ENCODE peak calls at places on chromosomes 12 and 14, in seven cellular contexts. I is PC-3, E is left ventricle myocardium inferior, Q is fibroblast of lung, A is mesendoderm, J is MG63, S is AG04450. Z is an unnamed sample.

GRCh38 chr12:69527506-69528272 is 57.5 kb downstream of the FRS2 start:
- DNase-seq in I (peak), E (no peak), Q (peak), A (no peak), J (peak), S (peak), Z (peak)

GRCh38 chr12:6489449-6489848 is 3.6 kb downstream of the MRPL51 start:
- DNase-seq in I (no peak), E (no peak), Q (no peak), A (no peak), J (no peak), S (no peak), Z (no peak)

GRCh38 chr14:69398053-69398817 is at the start of the genes ERH and SLC39A9:
- DNase-seq in I (peak), E (peak), Q (peak), A (peak), J (peak), S (peak), Z (peak)

GRCh38 chr12:89707623-89707991 is 1.0 kb downstream of the ATP2B1 start:
- DNase-seq in I (no peak), E (peak), Q (no peak), A (peak), J (peak), S (no peak), Z (no peak)

GRCh38 chr14:98466807-98467206 is 805.2 kb downstream of the BCL11B start:
- DNase-seq in I (no peak), E (no peak), Q (peak), A (no peak), J (peak), S (no peak), Z (no peak)

GRCh38 chr12:188910-189621 is 24.9 kb downstream of the SLC6A12 start:
- DNase-seq in I (peak), E (peak), Q (peak), A (peak), J (peak), S (peak), Z (no peak)

GRCh38 chr12:14395059-14395778 is 29.7 kb downstream of the ATF7IP start:
- DNase-seq in I (no peak), E (no peak), Q (no peak), A (no peak), J (no peak), S (no peak), Z (no peak)

GRCh38 chr14:94697773-94698556 is 71.9 kb downstream of the GSC start:
- DNase-seq in I (no peak), E (no peak), Q (peak), A (no peak), J (no peak), S (no peak), Z (no peak)

GRCh38 chr12:132186857-132187620 is 42.8 kb downstream of the NOC4L start:
- DNase-seq in I (peak), E (no peak), Q (no peak), A (no peak), J (no peak), S (no peak), Z (no peak)

DNA sequence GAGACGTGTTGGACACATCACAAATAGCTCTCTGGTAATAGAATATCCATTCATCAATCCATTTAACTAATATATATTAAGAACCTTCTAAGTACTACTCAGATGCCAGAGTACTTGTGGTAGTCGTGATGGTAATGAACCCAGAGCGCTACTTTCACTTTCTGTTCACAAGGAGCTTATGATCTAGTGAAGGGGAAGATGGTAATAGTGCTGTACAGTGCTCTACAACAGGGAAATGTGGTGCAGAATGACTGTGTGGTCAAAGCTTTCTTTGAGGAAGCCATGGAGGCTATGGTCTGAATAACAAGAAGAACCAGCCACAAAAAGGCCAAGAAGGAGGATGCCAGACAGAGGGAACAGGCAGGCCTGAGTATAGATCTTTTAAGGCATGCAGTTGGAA is 212.0 kb downstream of the PTPRO start:
- DNase-seq in I (no peak), E (no peak), Q (peak), A (no peak), J (no peak), S (no peak), Z (no peak)
- H3K4me3 ChIP-seq in I (no peak), E (no peak), Q (no peak), A (no peak), J (no peak), S (no peak), Z (no peak)

DNA sequence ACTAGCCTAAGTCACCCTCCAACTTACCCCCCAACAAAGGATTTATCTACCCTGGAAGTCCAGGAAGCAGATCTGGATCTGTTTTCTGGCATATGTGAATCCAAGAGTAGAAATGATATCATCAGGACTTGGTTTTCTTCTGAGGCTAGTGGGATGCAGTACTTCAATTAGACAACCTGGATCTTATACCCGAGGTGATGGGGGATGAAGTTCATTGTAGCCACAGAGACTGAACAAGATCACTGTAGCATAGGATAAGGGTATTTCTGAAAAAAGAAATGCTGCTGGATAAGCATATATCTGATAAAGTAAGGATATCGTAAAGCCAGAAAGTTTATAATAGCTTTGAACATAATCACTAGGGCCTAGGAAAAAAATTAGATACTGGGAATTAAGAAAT is 174.4 kb downstream of the FOXA1 start:
- DNase-seq in I (no peak), E (no peak), Q (no peak), A (no peak), J (no peak), S (no peak), Z (no peak)
- H3K4me3 ChIP-seq in I (peak), E (no peak), Q (no peak), A (no peak), J (no peak), S (no peak), Z (no peak)

DNA sequence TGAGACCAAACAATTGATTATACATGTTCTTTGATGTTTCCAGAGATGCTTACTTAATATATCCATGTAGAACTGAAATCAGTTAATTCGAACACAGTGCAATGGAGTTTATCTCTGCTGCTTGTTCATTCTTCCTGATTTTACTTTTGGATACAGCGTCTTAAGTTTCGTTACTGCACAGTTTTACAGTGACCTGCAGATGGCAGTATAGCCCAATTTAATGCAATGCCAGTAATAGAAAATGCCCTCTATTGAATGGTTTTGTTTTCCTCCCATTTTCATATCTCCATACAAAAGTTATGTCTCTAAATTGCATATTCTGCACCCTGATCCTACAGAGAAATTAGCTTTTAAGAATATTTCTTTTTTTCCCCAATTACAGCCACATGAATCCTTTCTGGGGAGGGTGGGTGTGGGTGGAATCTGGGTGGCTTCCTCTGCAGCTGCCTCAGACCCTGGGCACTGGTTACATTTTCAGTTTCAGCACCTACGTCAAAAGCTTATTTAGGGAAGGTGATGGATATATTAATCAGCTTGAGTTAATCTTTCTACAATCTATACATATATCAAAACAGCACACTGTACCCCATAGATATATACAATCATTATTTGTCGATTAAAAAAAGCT is 101.1 kb upstream of the DCD start:
- DNase-seq in I (peak), E (no peak), Q (peak), A (peak), J (no peak), S (peak), Z (peak)
- H3K4me3 ChIP-seq in I (no peak), E (no peak), Q (no peak), A (no peak), J (no peak), S (no peak), Z (no peak)

GRCh38 chr14:103442288-103442687 is 57.1 kb downstream of the MARK3 start:
- DNase-seq in I (no peak), E (no peak), Q (no peak), A (no peak), J (no peak), S (no peak), Z (no peak)
- H3K4me3 ChIP-seq in I (no peak), E (no peak), Q (no peak), A (no peak), J (no peak), S (no peak), Z (no peak)

DNA sequence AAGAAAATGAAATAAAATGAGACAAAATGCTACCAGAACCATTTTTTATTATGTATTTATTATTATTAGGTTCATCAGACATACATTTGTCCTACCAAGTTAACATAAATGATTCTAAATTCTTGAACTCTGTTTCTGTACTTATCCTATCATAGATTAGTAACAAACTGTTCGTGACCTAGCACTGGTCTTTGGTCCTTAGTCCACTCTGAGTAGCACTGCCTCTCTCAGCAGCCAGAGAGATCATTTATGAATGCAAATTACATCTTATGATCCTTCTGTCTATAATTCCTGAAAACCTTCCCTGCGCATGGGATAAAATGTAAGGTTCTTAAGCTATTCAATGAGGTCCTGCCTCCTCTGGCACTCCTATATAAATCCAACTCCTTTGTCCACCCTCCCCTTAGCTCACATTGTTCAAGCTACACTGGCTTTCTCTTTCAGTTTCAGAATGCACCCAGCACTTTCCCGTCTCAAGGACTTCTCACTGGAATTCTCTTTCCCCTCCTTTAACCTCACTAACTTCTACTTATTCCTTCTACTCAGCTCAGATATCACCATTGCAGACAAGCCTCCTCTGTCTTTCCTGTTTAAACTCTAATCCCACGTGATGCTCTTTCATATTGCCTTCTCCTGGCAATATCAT is 17.1 kb downstream of the PDZRN4 start:
- DNase-seq in I (no peak), E (no peak), Q (no peak), A (no peak), J (no peak), S (no peak), Z (no peak)
- H3K4me3 ChIP-seq in I (no peak), E (no peak), Q (no peak), A (no peak), J (no peak), S (no peak), Z (no peak)

DNA sequence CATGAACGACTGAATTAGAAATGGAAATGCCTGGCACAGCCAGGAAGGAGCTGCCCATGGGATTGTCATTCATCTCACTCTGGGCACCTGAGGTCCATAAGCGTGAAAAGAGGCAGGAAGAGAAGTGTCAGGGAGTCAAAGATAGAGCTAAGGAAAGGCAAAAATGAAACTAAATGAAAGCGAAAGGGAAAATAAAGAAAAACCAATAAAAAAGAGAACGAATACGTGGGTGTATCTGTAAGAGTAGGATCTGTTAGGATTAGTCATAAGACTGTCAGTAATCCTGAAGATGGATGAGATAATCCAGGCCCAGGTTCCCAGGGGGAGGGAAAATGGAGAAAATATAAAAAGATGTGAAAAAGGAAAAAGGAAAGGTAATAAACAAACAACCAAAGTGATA is 23.5 kb downstream of the MEG3 start:
- DNase-seq in I (peak), E (no peak), Q (peak), A (no peak), J (no peak), S (no peak), Z (no peak)
- H3K4me3 ChIP-seq in I (peak), E (no peak), Q (no peak), A (no peak), J (no peak), S (no peak), Z (no peak)

DNA sequence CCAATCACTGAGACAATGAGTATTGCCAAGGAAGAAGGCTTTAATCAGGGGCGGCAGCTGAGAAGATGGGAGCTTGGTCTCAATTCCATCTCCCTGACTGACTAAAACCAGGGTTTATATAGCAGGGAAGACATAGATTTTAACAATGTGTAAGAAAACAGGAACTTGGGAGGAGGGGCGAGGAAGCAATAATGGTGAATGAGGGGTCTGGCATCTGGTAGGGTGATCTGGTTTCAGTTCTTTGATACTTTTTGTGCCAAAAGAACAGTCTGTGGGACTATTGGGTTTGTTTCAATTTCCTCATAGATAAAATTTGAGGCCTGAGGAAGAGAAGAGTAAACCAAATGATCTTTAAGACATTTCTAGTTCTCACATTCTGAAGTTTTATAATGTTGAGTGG is 49.2 kb downstream of the FUT8 start:
- DNase-seq in I (no peak), E (no peak), Q (peak), A (no peak), J (no peak), S (no peak), Z (no peak)
- H3K4me3 ChIP-seq in I (no peak), E (no peak), Q (no peak), A (no peak), J (no peak), S (no peak), Z (no peak)

DNA sequence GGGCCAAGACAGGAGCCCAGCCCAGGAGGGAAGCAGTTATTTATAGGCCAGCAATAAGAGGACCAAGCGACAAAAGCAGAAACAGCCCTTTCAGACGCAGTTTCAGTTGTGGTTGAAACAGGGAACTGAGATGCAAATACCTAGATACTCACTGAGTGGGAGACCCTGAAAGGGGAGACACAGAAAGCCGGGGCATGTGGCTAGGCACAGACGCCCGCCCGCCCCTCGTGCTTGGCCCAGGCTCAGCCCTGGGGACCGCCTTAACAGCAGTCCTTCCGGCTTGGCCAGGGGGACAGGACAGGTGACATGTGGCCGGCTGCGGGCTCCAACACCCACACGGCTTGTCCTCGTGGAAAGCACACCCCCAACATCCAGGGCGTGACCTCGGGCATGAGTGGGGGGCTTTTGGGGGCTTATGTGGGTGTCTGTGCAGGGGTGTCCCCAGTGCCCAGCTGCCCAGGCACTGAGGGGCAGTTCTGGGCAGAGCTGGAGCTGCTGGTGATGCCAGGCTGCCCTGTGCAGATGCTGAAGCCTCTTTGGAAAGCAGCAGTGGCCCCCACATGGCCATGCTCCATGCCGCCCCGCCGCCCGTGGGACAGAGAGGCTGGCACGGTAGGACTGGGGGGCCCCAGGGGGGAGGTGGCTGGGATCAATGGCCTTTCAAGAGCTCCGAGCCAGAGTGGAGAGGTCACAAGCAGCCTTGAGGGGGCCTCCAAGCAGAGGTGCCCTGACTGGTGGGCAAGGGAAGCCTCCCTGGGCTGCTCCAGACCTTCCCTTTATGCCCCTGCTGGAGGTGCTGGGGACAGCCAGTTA is 2.1 kb downstream of the PLD4 start:
- DNase-seq in I (no peak), E (peak), Q (no peak), A (no peak), J (no peak), S (no peak), Z (no peak)
- H3K4me3 ChIP-seq in I (no peak), E (no peak), Q (no peak), A (no peak), J (no peak), S (no peak), Z (no peak)

GRCh38 chr12:11943919-11944318 is 126.8 kb upstream of the BCL2L14 start:
- DNase-seq in I (no peak), E (no peak), Q (no peak), A (no peak), J (no peak), S (no peak), Z (no peak)

GRCh38 chr12:11946161-11946560 is 124.6 kb upstream of the BCL2L14 start:
- DNase-seq in I (no peak), E (no peak), Q (no peak), A (no peak), J (no peak), S (no peak), Z (no peak)

GRCh38 chr12:11949738-11950403 is 120.9 kb upstream of the BCL2L14 start:
- DNase-seq in I (no peak), E (no peak), Q (no peak), A (no peak), J (no peak), S (no peak), Z (no peak)

GRCh38 chr12:11944321-11944720 is 126.4 kb upstream of the BCL2L14 start:
- DNase-seq in I (no peak), E (no peak), Q (peak), A (no peak), J (peak), S (no peak), Z (no peak)

DNA sequence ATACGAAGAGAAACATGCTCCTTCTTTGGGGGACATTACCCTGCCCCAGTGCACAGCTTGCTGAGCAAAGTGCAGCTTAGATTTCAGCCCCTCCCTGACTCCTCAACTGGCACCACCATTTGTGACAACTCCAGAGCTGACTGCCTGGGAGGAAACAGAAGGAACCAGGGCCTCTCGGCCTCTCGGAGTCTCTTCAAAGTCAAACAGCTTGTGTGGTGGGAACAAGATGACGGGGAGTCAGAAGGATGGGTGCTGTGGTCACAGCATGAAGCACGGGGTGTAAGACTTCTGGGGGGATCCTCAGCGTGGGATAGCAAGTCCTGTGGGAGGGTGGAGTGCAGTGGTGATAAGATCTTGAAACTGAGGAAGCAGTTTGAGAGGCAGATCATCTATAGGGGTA is 123.5 kb upstream of the BCL2L14 start:
- DNase-seq in I (no peak), E (no peak), Q (no peak), A (no peak), J (no peak), S (no peak), Z (no peak)
- H3K4me3 ChIP-seq in I (no peak), E (no peak), Q (no peak), A (no peak), J (no peak), S (no peak), Z (no peak)

DNA sequence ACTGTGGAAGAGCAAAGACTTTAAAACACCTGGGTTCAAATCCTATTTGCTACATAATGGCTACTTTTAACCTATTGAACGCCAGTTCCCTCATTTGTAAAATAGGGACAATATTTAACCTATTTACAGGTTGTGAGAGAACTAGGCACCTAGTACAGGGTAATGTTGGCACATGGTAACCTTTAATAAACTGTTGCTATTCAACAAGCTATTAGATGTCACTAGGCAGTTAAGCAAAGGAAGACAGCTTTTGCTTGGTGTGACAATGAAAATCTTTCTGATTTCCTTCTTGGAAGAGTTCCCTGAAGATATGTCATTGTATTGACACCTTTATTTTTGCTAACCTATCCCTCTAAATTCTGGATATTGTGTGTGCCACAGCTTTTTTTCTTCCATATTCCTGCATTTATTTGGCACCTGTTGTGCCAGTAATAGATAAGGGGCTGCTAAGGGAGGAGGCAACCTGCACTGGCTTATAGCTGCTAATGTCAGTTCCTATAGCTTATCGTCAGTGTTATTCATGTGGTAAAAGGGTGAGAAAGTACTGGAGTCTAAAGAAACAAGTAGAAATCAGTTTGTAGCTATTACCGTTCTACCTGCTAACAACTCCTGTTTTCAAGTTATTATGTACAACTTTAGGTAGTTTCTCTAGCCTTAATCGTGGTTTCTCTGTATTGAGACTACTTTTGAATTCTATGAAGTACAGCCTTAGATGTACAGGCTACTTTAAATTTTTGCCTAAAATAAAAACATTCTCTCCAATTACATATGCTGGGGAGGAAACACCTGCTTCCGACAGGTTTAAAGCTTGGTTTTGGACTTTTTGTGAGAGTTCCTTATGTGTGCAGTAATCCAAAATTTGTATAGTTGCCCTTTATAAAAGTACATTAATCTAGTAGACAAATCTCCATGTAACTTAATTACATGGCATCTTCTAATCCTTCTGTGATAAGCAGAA is 24.3 kb downstream of the HIF1A start:
- DNase-seq in I (no peak), E (no peak), Q (no peak), A (no peak), J (no peak), S (no peak), Z (no peak)
- H3K4me3 ChIP-seq in I (no peak), E (no peak), Q (no peak), A (no peak), J (no peak), S (no peak), Z (no peak)